ENCODE peak calls at places on chromosomes 16 and 17, in six cellular contexts. Q is lower leg skin, I is HFFc6, Y is AG10803, F is heart right ventricle, R is A549. P is an unnamed sample.

GRCh38 chr17:77478281-77478680 is 337.5 kb downstream of the SEC14L1 start:
- DNase-seq in R (no peak), Y (peak; percentile 46), I (no peak), F (no peak), Q (no peak), P (no peak)

GRCh38 chr16:35102780-35103403 is 1643.5 kb downstream of the TP53TG3F start:
- DNase-seq in I (no peak), Y (no peak), F (no peak), Q (no peak), R (peak; percentile 9), P (no peak)

GRCh38 chr16:12097523-12098428 is 121.2 kb downstream of the SNX29 start:
- DNase-seq in Q (peak; percentile 28), F (peak; percentile 54), R (no peak), I (no peak), Y (peak; percentile 60), P (no peak)

GRCh38 chr16:70610273-70611223 is 35.8 kb upstream of the IL34 start:
- DNase-seq in F (peak; percentile 57), I (no peak), R (no peak), Q (no peak), Y (no peak), P (no peak)

GRCh38 chr17:34235389-34236028 is 19.6 kb upstream of the CCL2 start:
- DNase-seq in Q (peak; percentile 37), Y (no peak), R (no peak), I (no peak), F (peak; percentile 85), P (no peak)

GRCh38 chr17:42759982-42760651 is 910 bp upstream of the RAMP2 start:
- DNase-seq in I (no peak), F (no peak), Q (no peak), R (no peak), Y (no peak), P (peak; percentile 68)

GRCh38 chr17:11461993-11462548 is 136.2 kb upstream of the DNAH9 start:
- DNase-seq in Q (no peak), I (no peak), Y (no peak), F (no peak), R (no peak), P (no peak)

GRCh38 chr17:29241015-29241963 is 5.4 kb upstream of the CRYBA1 start:
- DNase-seq in R (peak; percentile 96), F (no peak), I (peak; percentile 98), Q (no peak), Y (peak; percentile 97), P (no peak)

GRCh38 chr16:84423416-84423837 is 55.1 kb downstream of the ATP2C2 start:
- DNase-seq in I (peak; percentile 56), Q (no peak), R (peak; percentile 80), Y (peak; percentile 31), F (no peak), P (peak; percentile 32)

GRCh38 chr16:9099131-9099625 is 7.7 kb downstream of the HAPSTR1 start:
- DNase-seq in R (no peak), F (no peak), Q (no peak), I (peak; percentile 60), Y (peak; percentile 50), P (peak; percentile 27)

GRCh38 chr16:50195276-50195675 is 42.2 kb downstream of the TENT4B start:
- DNase-seq in Y (peak; percentile 63), Q (no peak), R (no peak), F (no peak), I (peak; percentile 63), P (no peak)

GRCh38 chr17:39834017-39834416 is 30.1 kb downstream of the IKZF3 start:
- DNase-seq in Y (no peak), F (no peak), Q (no peak), I (no peak), R (no peak), P (no peak)

GRCh38 chr16:15780805-15781204 is 76.0 kb downstream of the MYH11 start:
- DNase-seq in I (no peak), R (no peak), F (no peak), Y (no peak), Q (no peak), P (no peak)

GRCh38 chr17:8662973-8663372 is 32.4 kb upstream of the MYH10 start:
- DNase-seq in R (no peak), F (no peak), I (no peak), Q (no peak), Y (no peak), P (no peak)

GRCh38 chr17:6276711-6277110 is 158.2 kb downstream of the AIPL1 start:
- DNase-seq in Y (no peak), I (no peak), Q (no peak), R (no peak), F (no peak), P (no peak)

GRCh38 chr16:5020551-5020950 is 13.2 kb downstream of the NAGPA start:
- DNase-seq in Q (no peak), R (no peak), Y (no peak), F (no peak), I (no peak), P (no peak)

GRCh38 chr17:78131172-78132085 is 858 bp downstream of the TMC8 start:
- DNase-seq in F (no peak), Q (no peak), R (no peak), I (no peak), Y (no peak), P (peak; percentile 60)

GRCh38 chr17:58303981-58304734 is 23.4 kb upstream of the MPO start:
- DNase-seq in R (peak; percentile 63), F (no peak), I (peak; percentile 24), Q (no peak), Y (peak; percentile 29), P (peak; percentile 91)

GRCh38 chr16:89739383-89739782 is 18.0 kb downstream of the ZNF276 start:
- DNase-seq in Q (no peak), I (no peak), R (no peak), F (no peak), Y (no peak), P (no peak)

GRCh38 chr17:69390735-69391501 is 23.6 kb upstream of the MAP2K6 start:
- DNase-seq in Y (no peak), R (no peak), Q (no peak), I (no peak), F (no peak), P (no peak)

GRCh38 chr16:4392382-4393242 is 21.0 kb downstream of the VASN start:
- DNase-seq in I (peak; percentile 74), R (no peak), Y (peak; percentile 93), F (no peak), Q (no peak), P (no peak)

GRCh38 chr17:75390982-75391381 is 14.5 kb downstream of the GRB2 start:
- DNase-seq in I (no peak), Y (peak; percentile 59), Q (no peak), F (no peak), R (no peak), P (no peak)

GRCh38 chr16:29009050-29009837 is 24.4 kb downstream of the LAT start:
- DNase-seq in I (no peak), F (no peak), Y (no peak), Q (no peak), R (no peak), P (no peak)

GRCh38 chr17:59372138-59372751 is 40.8 kb downstream of the YPEL2 start:
- DNase-seq in Y (peak; percentile 95), I (peak; percentile 41), R (no peak), Q (peak; percentile 84), F (peak; percentile 80), P (no peak)

GRCh38 chr16:20903116-20903888 is 2.7 kb downstream of the LYRM1 start:
- DNase-seq in Q (no peak), Y (no peak), I (no peak), F (no peak), R (no peak), P (no peak)

GRCh38 chr17:44360826-44361225 is 2.8 kb downstream of the FAM171A2 start:
- DNase-seq in F (no peak), Q (no peak), Y (peak; percentile 51), R (no peak), I (peak; percentile 20), P (no peak)
- TF ChIP-seq CTCF in F (no peak), Q (no peak), Y (no peak), R (no peak), I (no peak), P (no peak)

DNA sequence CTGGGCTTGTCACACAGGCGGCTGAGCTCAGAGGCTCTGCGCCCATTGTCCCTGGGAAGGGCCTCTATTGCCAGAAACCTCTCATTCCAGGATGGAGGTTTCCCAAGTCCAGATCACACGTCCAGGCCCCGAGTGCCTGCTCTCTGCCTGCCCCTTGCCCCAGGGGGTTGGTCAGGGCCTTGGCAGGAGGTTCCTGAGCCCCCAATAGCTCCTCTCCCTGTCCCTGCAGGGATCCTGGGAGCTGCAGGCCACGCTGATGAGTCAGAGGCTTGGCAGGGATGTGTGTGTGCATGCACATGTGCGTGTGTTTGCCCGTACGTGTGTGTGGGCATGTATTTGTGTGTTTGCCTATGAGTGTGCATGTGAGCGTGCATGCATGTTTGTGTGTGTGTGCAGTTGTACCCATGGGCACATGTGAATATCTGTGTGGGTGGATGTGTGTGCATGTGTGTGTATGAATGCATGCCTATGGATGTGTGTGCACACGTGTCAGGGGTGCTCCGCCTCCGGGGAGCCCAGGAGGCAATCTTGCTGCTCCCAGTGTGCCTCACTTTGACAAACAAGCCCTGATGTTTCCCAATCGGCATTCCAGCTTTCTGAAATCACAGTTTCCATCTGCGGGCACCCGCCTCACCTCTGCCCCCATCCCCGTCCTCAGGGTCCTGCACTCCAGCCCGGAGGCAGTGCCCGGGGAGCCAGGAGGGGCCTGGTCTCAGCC is 98.4 kb upstream of the GSE1 start:
- DNase-seq in R (peak; percentile 92), Y (peak; percentile 96), Q (peak; percentile 56), F (peak; percentile 70), I (peak; percentile 92), P (no peak)
- TF ChIP-seq CTCF in R (no peak), Y (peak; percentile 28), Q (no peak), F (no peak), I (peak; percentile 30), P (no peak)

DNA sequence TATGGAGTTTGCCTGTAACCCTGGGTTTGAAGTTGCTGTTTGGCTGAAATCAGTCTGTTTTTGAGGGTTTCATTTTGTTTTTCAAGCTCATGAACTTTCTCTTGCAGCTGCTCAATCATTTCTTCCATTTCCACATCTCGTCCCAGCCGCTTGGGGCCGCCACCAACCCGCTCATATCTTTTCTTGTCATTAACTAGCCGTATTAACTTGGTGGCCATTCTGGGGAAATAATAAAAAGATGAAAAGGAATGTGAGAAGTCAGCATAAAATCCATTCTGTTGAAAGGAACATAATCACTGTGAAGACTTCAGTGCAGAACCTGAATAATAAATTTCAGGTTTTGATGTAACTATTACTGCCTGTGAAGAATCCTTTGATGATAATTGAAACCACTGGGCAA is 11.5 kb downstream of the RPGRIP1L start:
- DNase-seq in R (peak; percentile 67), I (no peak), F (no peak), Y (no peak), Q (no peak), P (no peak)
- TF ChIP-seq CTCF in R (peak; percentile 74), I (no peak), F (no peak), Y (no peak), Q (no peak), P (no peak)

GRCh38 chr17:55543709-55544108 is 32.5 kb upstream of the SMIM36 start:
- DNase-seq in F (no peak), Y (no peak), Q (no peak), R (no peak), I (no peak), P (no peak)

GRCh38 chr17:55549140-55549539 is 37.9 kb upstream of the SMIM36 start:
- DNase-seq in R (peak; percentile 39), I (no peak), Y (peak; percentile 5), F (no peak), Q (no peak), P (peak; percentile 30)

GRCh38 chr17:55547027-55547670 is 35.9 kb upstream of the SMIM36 start:
- DNase-seq in R (no peak), Q (no peak), F (no peak), Y (peak; percentile 6), I (no peak), P (no peak)

GRCh38 chr17:55545765-55546164 is 34.5 kb upstream of the SMIM36 start:
- DNase-seq in Y (no peak), I (no peak), R (no peak), F (no peak), Q (no peak), P (no peak)

GRCh38 chr17:55546481-55546880 is 35.2 kb upstream of the SMIM36 start:
- DNase-seq in F (no peak), I (no peak), R (no peak), Y (no peak), Q (no peak), P (no peak)
- TF ChIP-seq CTCF in F (no peak), I (no peak), R (no peak), Y (no peak), Q (no peak), P (no peak)